ENCODE peak calls at places on chromosomes 11 and 22, in five cellular contexts. P, O, H, S and T are unnamed samples.

GRCh38 chr22:41485033-41485432 is 16.1 kb downstream of the ACO2 start:
- DNase-seq in P (no peak), O (no peak), H (no peak), S (no peak), T (no peak)

GRCh38 chr11:16082532-16083055 is 273.8 kb downstream of the SOX6 start:
- DNase-seq in P (no peak), O (no peak), H (no peak), S (no peak), T (no peak)

GRCh38 chr11:125053167-125053566 is 9.9 kb upstream of the SLC37A2 start:
- DNase-seq in P (no peak), O (no peak), H (no peak), S (no peak), T (no peak)

GRCh38 chr22:31091106-31091975 is 10.2 kb downstream of the SMTN start:
- DNase-seq in P (no peak), O (no peak), H (no peak), S (no peak), T (no peak)

GRCh38 chr22:26956346-26956745 is 299.0 kb downstream of the MIAT start:
- DNase-seq in P (no peak), O (no peak), H (no peak), S (no peak), T (no peak)

GRCh38 chr22:41201146-41201545 is 4.0 kb upstream of the L3MBTL2 start:
- DNase-seq in P (no peak), O (no peak), H (no peak), S (no peak), T (no peak)

GRCh38 chr11:16857186-16857585 is 118.7 kb downstream of the C11orf58 start:
- DNase-seq in P (no peak), O (no peak), H (no peak), S (no peak), T (no peak)

GRCh38 chr11:13875643-13876042 is 86.9 kb upstream of the SPON1 start:
- DNase-seq in P (no peak), O (no peak), H (no peak), S (no peak), T (peak; percentile 64)

GRCh38 chr11:45204761-45205160 is 58.3 kb downstream of the PRDM11 start:
- DNase-seq in P (no peak), O (no peak), H (peak; percentile 67), S (no peak), T (no peak)

GRCh38 chr11:100639140-100639539 is 47.9 kb upstream of the ARHGAP42 start:
- DNase-seq in P (no peak), O (no peak), H (no peak), S (no peak), T (no peak)

GRCh38 chr22:22692707-22693530 is 48.5 kb downstream of the GGTLC2 start:
- DNase-seq in P (peak; percentile 88), O (no peak), H (peak; percentile 68), S (peak; percentile 94), T (peak; percentile 83)

GRCh38 chr11:95495722-95496121 is 264.7 kb upstream of the SESN3 start:
- DNase-seq in P (no peak), O (no peak), H (no peak), S (no peak), T (no peak)

GRCh38 chr22:31995046-31995445 is 48.0 kb upstream of the SLC5A1 start:
- DNase-seq in P (no peak), O (no peak), H (no peak), S (no peak), T (no peak)

GRCh38 chr11:121426476-121427454 is 25.3 kb upstream of the SORL1 start:
- DNase-seq in P (no peak), O (no peak), H (peak; percentile 63), S (peak; percentile 80), T (peak; percentile 66)

GRCh38 chr22:49807129-49807528 is 20.5 kb downstream of the BRD1 start:
- DNase-seq in P (no peak), O (no peak), H (no peak), S (no peak), T (no peak)

GRCh38 chr11:32594272-32594671 is 10.6 kb downstream of the EIF3M start:
- DNase-seq in P (no peak), O (no peak), H (no peak), S (no peak), T (no peak)

GRCh38 chr11:84685149-84685548 is 942.0 kb downstream of the DLG2 start:
- DNase-seq in P (no peak), O (no peak), H (no peak), S (no peak), T (no peak)

GRCh38 chr11:38226684-38227083 is 1628.6 kb upstream of the RAG2 start:
- DNase-seq in P (no peak), O (no peak), H (no peak), S (no peak), T (no peak)
- TF ChIP-seq CTCF in P (no peak), O (no peak), H (no peak), S (no peak), T (no peak)

DNA sequence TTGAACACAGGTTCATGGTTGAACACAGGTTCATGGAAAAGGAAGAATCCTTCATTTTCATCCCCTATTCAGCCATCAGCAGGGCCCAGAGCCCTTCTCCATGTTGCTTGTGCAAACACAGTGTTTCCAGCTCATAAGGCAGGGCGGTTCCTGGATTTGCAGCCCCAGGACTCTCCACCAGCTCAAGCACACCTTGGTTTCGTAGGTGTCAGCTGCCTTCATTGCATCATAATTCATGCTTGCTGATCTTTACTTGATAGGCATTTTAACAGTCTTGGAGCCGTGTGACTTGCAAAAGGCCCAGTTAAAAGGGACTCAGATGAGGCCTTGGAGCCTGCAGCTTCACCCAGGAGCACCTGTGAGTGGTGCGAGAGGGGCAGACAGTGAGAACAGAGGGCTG is 318.1 kb upstream of the B3GAT1 start:
- DNase-seq in P (no peak), O (no peak), H (no peak), S (no peak), T (no peak)
- H3K4me1 ChIP-seq in P (peaks cover 4% of the 10 kb centered on the region), O (no peaks in the 10 kb centered on the region), H (peaks cover 6% of the 10 kb centered on the region), S (no peaks in the 10 kb centered on the region), T (peaks cover 23% of the 10 kb centered on the region)

GRCh38 chr11:3057069-3057963 is at the start of gene CARS1:
- DNase-seq in P (peak; percentile 93), O (peak; percentile 62), H (peak; percentile 97), S (peak; percentile 94), T (peak; percentile 96)
- TF ChIP-seq CTCF in P (no peak), O (no peak), H (no peak), S (no peak), T (no peak)

GRCh38 chr11:69670158-69670845 is 4.9 kb downstream of the LTO1 start:
- DNase-seq in P (peak; percentile 81), O (peak; percentile 67), H (peak; percentile 92), S (peak; percentile 88), T (peak; percentile 93)
- H3K4me1 ChIP-seq in P (peaks cover 22% of the 10 kb centered on the region), O (peaks cover 13% of the 10 kb centered on the region), H (no peaks in the 10 kb centered on the region), S (peaks cover 4% of the 10 kb centered on the region), T (peaks cover 15% of the 10 kb centered on the region)

DNA sequence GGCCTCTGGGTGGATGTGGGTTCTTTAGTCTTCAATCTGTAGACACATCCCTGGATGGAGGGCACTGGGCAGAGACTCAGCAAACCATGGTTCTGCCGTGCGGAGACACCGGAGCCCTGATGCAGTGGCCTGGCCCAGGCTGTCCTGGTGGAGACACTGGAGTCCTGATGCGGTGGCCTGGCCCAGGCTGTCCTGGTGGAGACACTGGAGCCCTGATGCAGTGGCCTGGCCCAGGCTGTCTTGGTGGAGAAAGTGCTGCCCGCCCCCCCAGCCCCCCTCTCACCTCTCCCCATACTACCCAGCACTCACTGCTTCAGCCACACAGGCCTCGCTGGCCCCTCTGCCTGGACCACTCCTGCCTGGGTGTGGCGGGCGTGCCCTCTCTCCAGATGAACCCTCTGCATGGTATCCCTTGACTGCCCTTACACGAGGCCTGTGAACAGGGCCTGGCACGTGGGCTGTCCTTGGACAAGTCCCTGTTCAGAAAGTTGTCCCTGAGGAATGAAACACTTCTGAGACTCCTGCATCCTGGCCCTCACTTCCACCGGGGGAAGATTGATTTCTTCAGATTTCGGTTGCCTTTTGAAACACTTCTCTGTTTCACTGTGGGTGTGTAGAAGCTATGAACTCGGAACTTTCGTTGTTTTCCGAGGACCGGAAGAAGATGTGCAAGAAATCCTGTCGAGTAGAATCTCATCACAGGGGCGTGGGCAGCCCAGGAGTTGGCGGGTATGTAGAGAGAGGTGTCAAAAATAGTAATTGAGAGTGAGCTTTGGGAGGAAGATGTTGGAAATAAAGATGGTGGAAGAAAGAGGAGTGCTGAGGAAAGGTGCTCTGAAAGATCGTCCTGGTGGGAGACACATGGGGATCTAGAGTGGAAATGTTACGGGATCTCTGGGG is 26.3 kb downstream of the IGHMBP2 start:
- DNase-seq in P (no peak), O (no peak), H (no peak), S (no peak), T (no peak)
- TF ChIP-seq CTCF in P (no peak), O (no peak), H (no peak), S (no peak), T (no peak)

DNA sequence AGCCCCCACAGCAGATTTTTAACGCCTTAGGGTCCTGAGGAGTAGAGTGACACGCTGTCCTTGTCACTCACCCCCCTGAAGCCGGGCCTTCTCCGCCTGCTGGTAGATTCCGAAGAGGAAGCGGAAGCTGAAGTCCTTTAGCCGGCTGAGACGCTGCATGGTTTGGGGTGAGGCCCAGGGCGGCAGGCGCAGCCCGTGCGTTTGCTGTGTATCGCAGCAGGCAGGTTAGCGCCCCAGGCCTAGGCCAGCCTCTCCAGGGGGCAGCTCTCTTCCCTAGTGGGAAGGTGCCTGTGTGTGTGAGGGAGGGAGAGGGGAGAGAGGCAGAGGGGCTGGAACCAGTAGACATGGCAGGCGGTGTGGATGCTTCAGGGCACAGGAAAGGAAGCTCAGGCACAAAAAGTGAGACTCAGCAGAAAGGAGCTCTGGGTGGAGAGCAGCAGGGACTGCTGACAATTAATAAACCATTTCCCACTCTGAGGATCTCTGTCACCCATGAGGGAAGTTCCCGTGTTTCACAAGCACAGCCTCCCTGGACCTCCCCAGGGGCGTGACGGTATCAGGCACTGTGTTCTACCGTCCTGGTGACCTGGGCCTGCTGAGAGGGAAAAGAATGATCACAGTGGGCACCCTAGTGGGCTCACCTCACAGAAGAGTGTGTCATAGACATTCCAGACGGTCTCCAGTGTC is 3.8 kb downstream of the ACP2 start:
- DNase-seq in P (no peak), O (no peak), H (no peak), S (no peak), T (no peak)
- H3K4me1 ChIP-seq in P (peaks cover 28% of the 10 kb centered on the region), O (peaks cover 14% of the 10 kb centered on the region), H (peaks cover 5% of the 10 kb centered on the region), S (peaks cover 5% of the 10 kb centered on the region), T (peaks cover 4% of the 10 kb centered on the region)

DNA sequence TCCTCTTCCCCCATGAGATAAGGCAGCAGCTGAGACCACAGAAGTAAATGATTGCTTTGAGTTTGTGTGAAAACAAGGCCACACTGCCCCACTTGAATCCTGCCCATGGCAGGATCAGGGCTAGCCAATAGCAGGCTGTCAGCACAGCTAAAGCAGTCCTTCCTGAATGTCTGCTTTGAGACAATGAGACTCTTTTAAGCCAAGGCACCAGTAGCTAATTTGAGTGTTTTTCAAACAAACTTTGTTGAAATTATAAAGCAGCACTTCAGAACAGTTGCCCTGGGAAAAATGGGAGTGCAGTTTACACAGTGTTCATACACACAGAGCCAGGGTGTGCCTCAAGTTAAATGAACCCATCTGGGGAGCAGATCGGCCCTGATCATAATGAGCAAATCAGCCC is 103.5 kb upstream of the OR5AK2 start:
- DNase-seq in P (peak; percentile 29), O (no peak), H (no peak), S (no peak), T (peak; percentile 54)
- TF ChIP-seq CTCF in P (no peak), O (no peak), H (no peak), S (no peak), T (no peak)